ENCODE peak calls at places on chromosomes 13 and 19, in four cellular contexts. One of them, this sample, is unnamed.

GRCh38 chr19:6216996-6217751 is 62.6 kb downstream of the MLLT1 start:
- DNase-seq in epithelial cell of proximal tubule: no peak
- DNase-seq in gastrocnemius medialis: no peak
- DNase-seq in GM10248: no peak
- DNase-seq in this sample: no peak

GRCh38 chr13:28820099-28821051 is at the start of gene MTUS2:
- DNase-seq in gastrocnemius medialis: no peak
- DNase-seq in GM10248: peak
- DNase-seq in epithelial cell of proximal tubule: no peak
- DNase-seq in this sample: no peak

GRCh38 chr13:46982856-46983582 is 86.2 kb upstream of the HTR2A start:
- DNase-seq in gastrocnemius medialis: no peak
- DNase-seq in GM10248: peak
- DNase-seq in epithelial cell of proximal tubule: no peak
- DNase-seq in this sample: peak

GRCh38 chr19:20151617-20152145 is 15.3 kb upstream of the ZNF486 start:
- DNase-seq in gastrocnemius medialis: no peak
- DNase-seq in GM10248: no peak
- DNase-seq in epithelial cell of proximal tubule: no peak
- DNase-seq in this sample: no peak

GRCh38 chr19:29467824-29468401 is 57.9 kb upstream of the VSTM2B start:
- DNase-seq in epithelial cell of proximal tubule: no peak
- DNase-seq in GM10248: no peak
- DNase-seq in gastrocnemius medialis: no peak
- DNase-seq in this sample: peak

GRCh38 chr19:49447485-49448431 is 3.9 kb downstream of the PIH1D1 start:
- DNase-seq in gastrocnemius medialis: peak
- DNase-seq in epithelial cell of proximal tubule: no peak
- DNase-seq in GM10248: no peak
- DNase-seq in this sample: no peak

GRCh38 chr19:18211683-18212082 is 7.8 kb upstream of the RAB3A start:
- DNase-seq in gastrocnemius medialis: no peak
- DNase-seq in epithelial cell of proximal tubule: no peak
- DNase-seq in GM10248: no peak
- DNase-seq in this sample: no peak

GRCh38 chr19:5949792-5950305 is 28.1 kb downstream of the RANBP3 start:
- DNase-seq in GM10248: no peak
- DNase-seq in gastrocnemius medialis: no peak
- DNase-seq in epithelial cell of proximal tubule: no peak
- DNase-seq in this sample: no peak

GRCh38 chr13:99386911-99387788 is 80.0 kb upstream of the GPR183 start:
- DNase-seq in GM10248: peak
- DNase-seq in gastrocnemius medialis: no peak
- DNase-seq in epithelial cell of proximal tubule: no peak
- DNase-seq in this sample: peak

GRCh38 chr13:36998624-36999041 is 507 bp downstream of the ALG5 start:
- DNase-seq in epithelial cell of proximal tubule: no peak
- DNase-seq in gastrocnemius medialis: no peak
- DNase-seq in GM10248: peak
- DNase-seq in this sample: peak

GRCh38 chr13:80084086-80084676 is 256.7 kb downstream of the SPRY2 start:
- DNase-seq in gastrocnemius medialis: no peak
- DNase-seq in GM10248: no peak
- DNase-seq in epithelial cell of proximal tubule: peak
- DNase-seq in this sample: no peak

GRCh38 chr19:32238076-32238475 is 107.3 kb upstream of the ZNF507 start:
- DNase-seq in GM10248: no peak
- DNase-seq in epithelial cell of proximal tubule: no peak
- DNase-seq in gastrocnemius medialis: no peak
- DNase-seq in this sample: peak

GRCh38 chr19:17703823-17704463 is 15.3 kb upstream of the MAP1S start:
- DNase-seq in gastrocnemius medialis: no peak
- DNase-seq in epithelial cell of proximal tubule: no peak
- DNase-seq in GM10248: peak
- DNase-seq in this sample: peak

GRCh38 chr13:40605573-40605972 is 60.9 kb downstream of the FOXO1 start:
- DNase-seq in epithelial cell of proximal tubule: no peak
- DNase-seq in GM10248: no peak
- DNase-seq in gastrocnemius medialis: no peak
- DNase-seq in this sample: no peak

GRCh38 chr13:38879278-38879677 is 111.4 kb downstream of the STOML3 start:
- DNase-seq in epithelial cell of proximal tubule: peak
- DNase-seq in GM10248: no peak
- DNase-seq in gastrocnemius medialis: no peak
- DNase-seq in this sample: no peak

GRCh38 chr19:10842788-10843187 is 5.4 kb upstream of the C19orf38 start:
- DNase-seq in gastrocnemius medialis: no peak
- DNase-seq in epithelial cell of proximal tubule: no peak
- DNase-seq in GM10248: no peak
- DNase-seq in this sample: no peak

GRCh38 chr13:40170982-40171381 is 495.5 kb downstream of the FOXO1 start:
- DNase-seq in GM10248: no peak
- DNase-seq in gastrocnemius medialis: no peak
- DNase-seq in epithelial cell of proximal tubule: no peak
- DNase-seq in this sample: no peak

GRCh38 chr19:4914736-4915501 is 5.6 kb downstream of the UHRF1 start:
- DNase-seq in GM10248: peak
- DNase-seq in epithelial cell of proximal tubule: no peak
- DNase-seq in gastrocnemius medialis: no peak
- DNase-seq in this sample: peak

GRCh38 chr13:30235206-30235605 is 72.1 kb downstream of the KATNAL1 start:
- DNase-seq in GM10248: no peak
- DNase-seq in epithelial cell of proximal tubule: no peak
- DNase-seq in gastrocnemius medialis: no peak
- DNase-seq in this sample: no peak

GRCh38 chr13:111286162-111286561 is 34.3 kb upstream of the TEX29 start:
- DNase-seq in epithelial cell of proximal tubule: no peak
- DNase-seq in GM10248: no peak
- DNase-seq in gastrocnemius medialis: no peak
- DNase-seq in this sample: no peak
- TF ChIP-seq CTCF in epithelial cell of proximal tubule: no peak
- TF ChIP-seq CTCF in GM10248: no peak
- TF ChIP-seq CTCF in gastrocnemius medialis: no peak
- TF ChIP-seq CTCF in this sample: no peak

DNA sequence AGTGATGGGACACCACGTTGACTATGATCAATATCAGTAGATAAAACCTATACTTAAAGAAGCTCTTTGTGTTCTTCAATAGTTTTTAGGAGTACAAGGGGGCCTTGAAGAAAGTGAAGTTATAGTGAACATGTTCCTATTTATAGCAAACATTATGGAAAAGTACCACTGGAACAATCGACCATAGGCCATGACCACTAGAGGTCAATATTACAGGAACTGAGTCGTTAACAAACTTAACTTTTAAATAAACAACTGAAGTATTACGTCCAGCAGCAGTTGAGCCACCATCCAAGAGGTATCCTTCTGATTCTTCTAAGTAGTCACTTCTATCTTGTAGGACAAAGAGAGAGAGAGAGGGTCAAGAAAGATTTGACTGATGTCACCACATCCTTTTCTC is 391.0 kb upstream of the SLITRK5 start:
- DNase-seq in GM10248: no peak
- DNase-seq in gastrocnemius medialis: no peak
- DNase-seq in epithelial cell of proximal tubule: no peak
- DNase-seq in this sample: no peak
- TF ChIP-seq CTCF in GM10248: no peak
- TF ChIP-seq CTCF in gastrocnemius medialis: no peak
- TF ChIP-seq CTCF in epithelial cell of proximal tubule: peak
- TF ChIP-seq CTCF in this sample: no peak

DNA sequence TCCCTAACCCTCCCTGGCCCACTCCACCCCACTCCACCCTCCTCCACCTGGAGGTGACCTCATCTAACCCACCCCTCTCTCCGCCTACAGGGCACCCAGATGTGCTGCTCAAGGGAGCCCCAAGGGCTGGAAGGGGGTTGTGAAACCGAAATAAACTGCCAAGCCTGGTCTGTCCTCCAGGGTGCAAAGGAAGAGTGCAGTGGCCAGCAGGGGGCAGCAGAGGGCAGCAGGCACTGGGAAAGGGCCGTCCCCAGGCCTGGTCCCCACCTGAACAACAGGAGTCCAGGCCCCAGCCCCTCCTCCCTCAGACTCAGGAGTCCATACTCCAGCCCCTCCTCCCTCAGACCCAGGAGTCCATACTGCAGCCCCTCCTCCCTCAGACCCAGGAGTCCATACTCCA is 8.4 kb upstream of the BCAM start:
- DNase-seq in GM10248: peak
- DNase-seq in gastrocnemius medialis: peak
- DNase-seq in epithelial cell of proximal tubule: no peak
- DNase-seq in this sample: peak
- TF ChIP-seq CTCF in GM10248: peak
- TF ChIP-seq CTCF in gastrocnemius medialis: peak
- TF ChIP-seq CTCF in epithelial cell of proximal tubule: peak
- TF ChIP-seq CTCF in this sample: peak

GRCh38 chr19:42362891-42363440 is 27.1 kb downstream of the CNFN start:
- DNase-seq in epithelial cell of proximal tubule: no peak
- DNase-seq in gastrocnemius medialis: no peak
- DNase-seq in GM10248: no peak
- DNase-seq in this sample: no peak

GRCh38 chr19:42363614-42364346 is 26.3 kb downstream of the CNFN start:
- DNase-seq in gastrocnemius medialis: no peak
- DNase-seq in epithelial cell of proximal tubule: no peak
- DNase-seq in GM10248: peak
- DNase-seq in this sample: peak

GRCh38 chr19:42361545-42361910 is 28.6 kb downstream of the CNFN start:
- DNase-seq in GM10248: no peak
- DNase-seq in epithelial cell of proximal tubule: no peak
- DNase-seq in gastrocnemius medialis: no peak
- DNase-seq in this sample: no peak

GRCh38 chr19:42362342-42362741 is 27.8 kb downstream of the CNFN start:
- DNase-seq in GM10248: no peak
- DNase-seq in gastrocnemius medialis: no peak
- DNase-seq in epithelial cell of proximal tubule: no peak
- DNase-seq in this sample: no peak

GRCh38 chr19:42360787-42361544 is 29.1 kb downstream of the CNFN start:
- DNase-seq in GM10248: no peak
- DNase-seq in gastrocnemius medialis: no peak
- DNase-seq in epithelial cell of proximal tubule: no peak
- DNase-seq in this sample: no peak
- TF ChIP-seq CTCF in GM10248: no peak
- TF ChIP-seq CTCF in gastrocnemius medialis: no peak
- TF ChIP-seq CTCF in epithelial cell of proximal tubule: no peak
- TF ChIP-seq CTCF in this sample: no peak

GRCh38 chr13:45879666-45880065 is 28.1 kb upstream of the SIAH3 start:
- DNase-seq in GM10248: no peak
- DNase-seq in gastrocnemius medialis: peak
- DNase-seq in epithelial cell of proximal tubule: no peak
- DNase-seq in this sample: no peak
- TF ChIP-seq CTCF in GM10248: peak
- TF ChIP-seq CTCF in gastrocnemius medialis: peak
- TF ChIP-seq CTCF in epithelial cell of proximal tubule: peak
- TF ChIP-seq CTCF in this sample: no peak

GRCh38 chr19:11890634-11891033 is 3.1 kb downstream of the ZNF69 start:
- DNase-seq in GM10248: no peak
- DNase-seq in gastrocnemius medialis: no peak
- DNase-seq in epithelial cell of proximal tubule: no peak
- DNase-seq in this sample: no peak

GRCh38 chr19:11887247-11887617 is 350 bp upstream of the ZNF69 start:
- DNase-seq in gastrocnemius medialis: no peak
- DNase-seq in GM10248: no peak
- DNase-seq in epithelial cell of proximal tubule: no peak
- DNase-seq in this sample: no peak

GRCh38 chr19:11887618-11888531 is at the start of gene ZNF69:
- DNase-seq in gastrocnemius medialis: peak
- DNase-seq in GM10248: peak
- DNase-seq in epithelial cell of proximal tubule: no peak
- DNase-seq in this sample: peak
- TF ChIP-seq CTCF in gastrocnemius medialis: peak
- TF ChIP-seq CTCF in GM10248: peak
- TF ChIP-seq CTCF in epithelial cell of proximal tubule: no peak
- TF ChIP-seq CTCF in this sample: no peak

This sample was measured in GM20000.